ENCODE peak calls at places on chromosomes 6 and 20, in ten cellular contexts. U is EL; H is SW 1271; I is activated CD8-positive, alpha-beta T cell treated with anti-CD3 and anti-CD28 coated beads for 36 hours; M is aorta; P is Calu3; Q is upper lobe of right lung; N is activated T-cell treated with anti-CD3 and anti-CD28 coated beads, Interleukin-2, amount 50 U/mL, for 48 hours; K is HEK293T; L is kidney tubule cell. R is an unnamed sample.

GRCh38 chr6:1313755-1314503 is 2.0 kb downstream of the FOXQ1 start:
- DNase-seq in L (peak; percentile 62), U (no peak), M (no peak), K (peak; percentile 80), N (peak; percentile 57), H (no peak), P (peak; percentile 83), Q (peak; percentile 86), I (peak; percentile 39), R (peak; percentile 39)

GRCh38 chr6:42745638-42746451 is at the start of gene TBCC:
- DNase-seq in N (peak; percentile 93), U (peak; percentile 99), P (peak; percentile 97), M (peak; percentile 97), Q (peak; percentile 96), K (peak; percentile 94), L (peak; percentile 98), I (peak; percentile 97), H (peak; percentile 98), R (peak; percentile 99)

GRCh38 chr6:44264154-44265002 is 973 bp downstream of the NFKBIE start:
- DNase-seq in I (peak; percentile 60), N (peak; percentile 64), P (peak; percentile 43), M (peak; percentile 81), K (no peak), H (no peak), U (no peak), Q (peak; percentile 79), L (peak; percentile 42), R (peak; percentile 40)

GRCh38 chr6:79601020-79601609 is 30.0 kb upstream of the SH3BGRL2 start:
- DNase-seq in H (no peak), U (peak; percentile 59), Q (no peak), I (no peak), K (peak; percentile 29), M (no peak), N (no peak), L (peak; percentile 75), P (peak; percentile 29), R (peak; percentile 67)

GRCh38 chr6:45170309-45170708 is 157.8 kb upstream of the RUNX2 start:
- DNase-seq in Q (no peak), H (no peak), U (no peak), I (no peak), P (no peak), L (no peak), M (no peak), K (no peak), N (no peak), R (no peak)

GRCh38 chr6:30259140-30260035 is 46.2 kb upstream of the TRIM26 start:
- DNase-seq in I (peak; percentile 76), Q (peak; percentile 85), P (peak; percentile 84), H (peak; percentile 66), K (peak; percentile 91), N (peak; percentile 81), U (peak; percentile 84), M (peak; percentile 80), L (peak; percentile 83), R (peak; percentile 88)

GRCh38 chr6:130602151-130602770 is 224.9 kb upstream of the SMLR1 start:
- DNase-seq in P (no peak), K (peak; percentile 28), L (peak; percentile 97), I (peak; percentile 12), N (peak; percentile 30), Q (no peak), M (no peak), H (peak; percentile 93), U (peak; percentile 98), R (no peak)

GRCh38 chr6:82017773-82018172 is 229.8 kb downstream of the IBTK start:
- DNase-seq in U (no peak), N (no peak), I (no peak), L (no peak), Q (no peak), H (no peak), K (no peak), P (no peak), M (peak; percentile 58), R (no peak)

GRCh38 chr20:48635791-48636267 is 192.0 kb downstream of the PREX1 start:
- DNase-seq in U (peak; percentile 58), N (peak; percentile 78), Q (peak; percentile 77), M (peak; percentile 69), L (peak; percentile 54), P (peak; percentile 85), K (peak; percentile 88), I (peak; percentile 70), H (peak; percentile 46), R (peak; percentile 68)

GRCh38 chr20:50221501-50222323 is 31.1 kb downstream of the CEBPB start:
- DNase-seq in N (no peak), I (no peak), K (no peak), L (peak; percentile 64), M (peak; percentile 64), Q (no peak), U (peak; percentile 91), H (no peak), P (peak; percentile 64), R (peak; percentile 35)

GRCh38 chr20:37209661-37210314 is 30.4 kb upstream of the MROH8 start:
- DNase-seq in M (no peak), Q (no peak), U (no peak), I (no peak), P (no peak), H (no peak), L (peak; percentile 41), N (no peak), K (no peak), R (no peak)

GRCh38 chr20:1417273-1417672 is 24.4 kb upstream of the FKBP1A start:
- DNase-seq in L (peak; percentile 94), I (no peak), K (no peak), H (peak; percentile 97), N (no peak), Q (no peak), P (no peak), M (no peak), U (peak; percentile 92), R (peak; percentile 77)

GRCh38 chr6:28240517-28240916 is 11.6 kb downstream of the ZKSCAN4 start:
- DNase-seq in H (no peak), Q (no peak), N (no peak), L (no peak), I (no peak), M (no peak), K (no peak), P (no peak), U (no peak), R (no peak)

GRCh38 chr6:17519120-17519519 is 81.0 kb upstream of the FAM8A1 start:
- DNase-seq in N (no peak), Q (no peak), I (no peak), P (no peak), M (no peak), K (no peak), H (no peak), L (no peak), U (peak; percentile 7), R (no peak)

GRCh38 chr6:56877922-56878321 is 77.0 kb upstream of the BEND6 start:
- DNase-seq in K (no peak), L (peak; percentile 32), U (no peak), N (no peak), H (no peak), I (no peak), P (no peak), M (no peak), Q (no peak), R (no peak)

GRCh38 chr6:137738197-137738596 is 128.9 kb upstream of the TNFAIP3 start:
- DNase-seq in U (peak; percentile 69), H (no peak), P (no peak), M (no peak), N (no peak), L (peak; percentile 88), Q (no peak), I (peak; percentile 23), K (no peak), R (peak; percentile 76)

GRCh38 chr6:156971153-156971882 is 194.1 kb downstream of the ARID1B start:
- DNase-seq in I (no peak), U (no peak), K (no peak), H (no peak), L (no peak), N (no peak), M (no peak), Q (no peak), P (no peak), R (no peak)

GRCh38 chr6:21893778-21894177 is 300.2 kb downstream of the SOX4 start:
- DNase-seq in M (no peak), I (no peak), U (no peak), L (no peak), Q (no peak), P (no peak), N (no peak), K (no peak), H (no peak), R (no peak)

GRCh38 chr20:31860431-31861345 is 9.6 kb downstream of the DUSP15 start:
- DNase-seq in M (peak; percentile 61), H (no peak), U (peak; percentile 47), Q (no peak), N (no peak), K (no peak), P (peak; percentile 58), I (no peak), L (peak; percentile 71), R (peak; percentile 53)

GRCh38 chr6:33905081-33905609 is 101.3 kb upstream of the MLN start:
- DNase-seq in N (peak; percentile 36), Q (no peak), P (no peak), L (no peak), U (no peak), M (no peak), H (no peak), I (peak; percentile 61), K (no peak), R (no peak)

GRCh38 chr20:50713677-50714101 is 17.7 kb upstream of the PARD6B start:
- DNase-seq in M (no peak), K (no peak), I (no peak), U (peak; percentile 28), Q (no peak), H (peak; percentile 23), N (no peak), P (peak; percentile 59), L (peak; percentile 39), R (peak; percentile 28)

GRCh38 chr6:10441004-10441654 is 26.3 kb upstream of the TFAP2A start:
- DNase-seq in L (peak; percentile 99), Q (no peak), K (no peak), M (no peak), I (no peak), U (peak; percentile 99), H (peak; percentile 91), P (peak; percentile 75), N (no peak), R (peak; percentile 78)

GRCh38 chr20:34644345-34644744 is 32.5 kb downstream of the PIGU start:
- DNase-seq in Q (no peak), P (no peak), K (no peak), L (no peak), H (no peak), U (no peak), N (no peak), I (no peak), M (no peak), R (no peak)

GRCh38 chr20:58851221-58851968 is 693 bp upstream of the GNAS-AS1 start:
- DNase-seq in U (no peak), K (no peak), P (no peak), L (no peak), H (no peak), I (no peak), M (no peak), Q (peak; percentile 64), N (peak; percentile 29), R (no peak)

GRCh38 chr6:168277274-168277669 is 42.3 kb downstream of the DACT2 start:
- DNase-seq in N (no peak), I (no peak), M (no peak), Q (no peak), H (no peak), U (no peak), K (no peak), L (no peak), P (no peak), R (no peak)

GRCh38 chr20:17225891-17226409 is 890 bp upstream of the PCSK2 start:
- DNase-seq in Q (peak; percentile 73), U (no peak), K (peak; percentile 7), L (peak; percentile 28), N (no peak), H (no peak), M (no peak), I (no peak), P (no peak), R (peak; percentile 10)

GRCh38 chr6:27758471-27758870 is 153.7 kb downstream of the OR2B2 start:
- DNase-seq in L (no peak), Q (no peak), K (no peak), U (no peak), N (no peak), M (no peak), P (no peak), H (no peak), I (no peak), R (no peak)

GRCh38 chr6:142297996-142298753 is 3.6 kb upstream of the ADGRG6 start:
- DNase-seq in U (peak; percentile 92), L (peak; percentile 87), H (peak; percentile 44), P (no peak), Q (no peak), N (no peak), K (no peak), M (no peak), I (peak; percentile 9), R (peak; percentile 57)

R was measured in Daoy.